ENCODE peak calls at places on chromosomes 3 and 15, in five cellular contexts. J is H1, K is K562, U is HepG2, F is GM12878. I is an unnamed sample.

GRCh38 chr3:149971403-149972075 is 844 bp upstream of the PFN2 start:
- DNase-seq in J (no peak), K (no peak), U (peak), F (no peak), I (peak)

GRCh38 chr15:75779504-75779903 is 63.7 kb upstream of the UBE2Q2 start:
- DNase-seq in J (no peak), K (no peak), U (no peak), F (no peak), I (no peak)

GRCh38 chr15:61840090-61840489 is 220.2 kb downstream of the VPS13C start:
- DNase-seq in J (no peak), K (no peak), U (no peak), F (no peak), I (peak)

GRCh38 chr3:60081381-60082095 is 1031.7 kb upstream of the CFAP20DC start:
- DNase-seq in J (no peak), K (no peak), U (no peak), F (peak), I (no peak)

GRCh38 chr15:55407631-55407948 is 569 bp downstream of the CCPG1 start:
- DNase-seq in J (no peak), K (peak), U (no peak), F (no peak), I (no peak)

GRCh38 chr3:12371525-12372140 is 82.8 kb downstream of the PPARG start:
- DNase-seq in J (no peak), K (no peak), U (no peak), F (no peak), I (no peak)

GRCh38 chr15:31360843-31361763 is 34.5 kb downstream of the KLF13 start:
- DNase-seq in J (no peak), K (no peak), U (no peak), F (no peak), I (peak)

GRCh38 chr3:116057403-116058006 is 387.8 kb downstream of the LSAMP start:
- DNase-seq in J (no peak), K (no peak), U (no peak), F (no peak), I (no peak)

GRCh38 chr3:94115482-94115881 is 52.6 kb downstream of the NSUN3 start:
- DNase-seq in J (no peak), K (no peak), U (no peak), F (no peak), I (peak)

GRCh38 chr3:112086857-112087524 is 802 bp downstream of the C3orf52 start:
- DNase-seq in J (no peak), K (peak), U (no peak), F (no peak), I (peak)

GRCh38 chr15:84883916-84884781 is at the start of gene SLC28A1:
- DNase-seq in J (no peak), K (no peak), U (peak), F (no peak), I (no peak)

GRCh38 chr3:97658670-97659285 is 105.8 kb upstream of the ARL6 start:
- DNase-seq in J (no peak), K (peak), U (peak), F (no peak), I (peak)

GRCh38 chr15:95684693-95685115 is 645.8 kb upstream of the NR2F2 start:
- DNase-seq in J (no peak), K (peak), U (no peak), F (no peak), I (no peak)

GRCh38 chr3:195714380-195715011 is 6.3 kb upstream of the MUC20 start:
- DNase-seq in J (no peak), K (peak), U (no peak), F (no peak), I (no peak)

GRCh38 chr3:134017490-134017889 is 12.2 kb downstream of the SLCO2A1 start:
- DNase-seq in J (no peak), K (no peak), U (no peak), F (no peak), I (no peak)

GRCh38 chr3:20066848-20067617 is 26.8 kb downstream of the KAT2B start:
- DNase-seq in J (no peak), K (no peak), U (no peak), F (no peak), I (no peak)

GRCh38 chr3:12961007-12961725 is 112.1 kb downstream of the IQSEC1 start:
- DNase-seq in J (no peak), K (no peak), U (no peak), F (no peak), I (no peak)

GRCh38 chr3:158763421-158763820 is 31.2 kb upstream of the RARRES1 start:
- DNase-seq in J (no peak), K (no peak), U (no peak), F (no peak), I (no peak)

GRCh38 chr3:137988152-137988551 is 21.8 kb upstream of the CLDN18 start:
- DNase-seq in J (no peak), K (no peak), U (peak), F (peak), I (no peak)

GRCh38 chr3:125202197-125202596 is 10.4 kb downstream of the SLC12A8 start:
- DNase-seq in J (no peak), K (no peak), U (no peak), F (no peak), I (peak)

GRCh38 chr3:24886511-24886910 is 391.9 kb upstream of the THRB start:
- DNase-seq in J (no peak), K (no peak), U (no peak), F (no peak), I (peak)

GRCh38 chr15:71784719-71785118 is 25.6 kb upstream of the NR2E3 start:
- DNase-seq in J (no peak), K (peak), U (no peak), F (no peak), I (peak)

GRCh38 chr3:149592758-149593240 is 65.0 kb downstream of the WWTR1 start:
- DNase-seq in J (no peak), K (no peak), U (no peak), F (no peak), I (no peak)

GRCh38 chr15:63522143-63522531 is 17.7 kb downstream of the USP3 start:
- DNase-seq in J (no peak), K (no peak), U (no peak), F (no peak), I (no peak)

GRCh38 chr3:171358171-171358890 is 101.9 kb downstream of the TNIK start:
- DNase-seq in J (no peak), K (no peak), U (no peak), F (no peak), I (no peak)

GRCh38 chr3:140292684-140293083 is 357.7 kb downstream of the CLSTN2 start:
- DNase-seq in J (no peak), K (no peak), U (no peak), F (no peak), I (no peak)

GRCh38 chr15:87706001-87706400 is 550.5 kb downstream of the NTRK3 start:
- DNase-seq in J (no peak), K (no peak), U (no peak), F (no peak), I (no peak)

GRCh38 chr15:96540283-96540682 is 209.8 kb downstream of the NR2F2 start:
- DNase-seq in J (no peak), K (no peak), U (no peak), F (no peak), I (no peak)

GRCh38 chr15:90004252-90004651 is 3.1 kb downstream of the ZNF710 start:
- DNase-seq in J (no peak), K (no peak), U (no peak), F (no peak), I (no peak)

GRCh38 chr3:69809076-69809835 is 70.0 kb downstream of the MITF start:
- DNase-seq in J (no peak), K (no peak), U (no peak), F (no peak), I (no peak)

DNA sequence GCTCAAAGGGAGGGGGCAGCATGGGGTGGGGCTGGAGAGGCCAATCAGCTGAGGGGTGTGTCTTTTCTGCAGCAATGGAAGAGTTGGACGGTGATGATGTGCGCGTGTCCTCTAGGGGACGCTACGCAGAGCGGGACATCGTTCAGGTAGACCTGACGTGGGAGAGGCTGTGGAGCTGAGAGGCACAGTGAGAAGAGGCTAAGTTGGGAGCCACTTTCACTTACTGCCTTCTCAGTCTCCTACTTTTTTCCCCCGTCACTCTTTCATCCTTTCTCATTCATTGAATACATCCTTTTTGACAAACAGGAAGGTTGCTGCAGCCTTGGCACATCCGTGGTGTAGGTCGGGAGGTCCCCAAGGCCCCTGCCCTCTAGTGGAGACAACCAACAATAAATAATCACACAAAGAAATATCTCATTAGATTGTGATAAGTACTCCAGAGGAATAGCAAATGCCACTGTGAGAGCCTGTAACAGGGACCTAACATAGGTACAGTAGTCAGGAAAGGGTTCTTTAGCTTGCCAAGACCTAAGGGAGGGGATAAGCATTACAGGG is 4.4 kb upstream of the BRPF1 start:
- DNase-seq in J (peak), K (peak), U (peak), F (no peak), I (peak)
- H3K4me3 ChIP-seq in J (peak), K (peak), U (no peak), F (no peak), I (peak)

GRCh38 chr15:40762919-40763800 is 708 bp upstream of the GCHFR start:
- DNase-seq in J (no peak), K (peak), U (peak), F (no peak), I (peak)
- TF ChIP-seq CREB1 in J (no peak), K (peak), U (no peak), F (no peak), I (no peak)

GRCh38 chr3:3800076-3800448 is 831 bp downstream of the LRRN1 start:
- DNase-seq in J (no peak), K (no peak), U (no peak), F (no peak), I (peak)
- H2AFZ ChIP-seq in J (no peak), K (no peak), U (no peak), F (no peak), I (no peak)

GRCh38 chr3:63937661-63938651 is 25.8 kb upstream of the SCAANT1 start:
- DNase-seq in J (no peak), K (no peak), U (peak), F (peak), I (peak)
- H3K4me3 ChIP-seq in J (no peak), K (no peak), U (no peak), F (peak), I (no peak)

GRCh38 chr15:28098360-28098765 is 752 bp downstream of the OCA2 start:
- DNase-seq in J (no peak), K (no peak), U (no peak), F (no peak), I (no peak)

GRCh38 chr15:28100516-28101195 is 1.5 kb upstream of the OCA2 start:
- DNase-seq in J (no peak), K (no peak), U (no peak), F (no peak), I (no peak)

GRCh38 chr15:28097656-28098359 is 1.3 kb downstream of the OCA2 start:
- DNase-seq in J (no peak), K (no peak), U (no peak), F (no peak), I (no peak)

GRCh38 chr15:28099555-28100140 is 533 bp upstream of the OCA2 start:
- DNase-seq in J (no peak), K (no peak), U (no peak), F (no peak), I (no peak)

GRCh38 chr15:28098766-28099554 is at the start of gene OCA2:
- DNase-seq in J (no peak), K (peak), U (peak), F (no peak), I (peak)
- TF ChIP-seq CREB1 in J (no peak), K (no peak), U (no peak), F (no peak), I (peak)

GRCh38 chr15:26967719-26968269 is 3.2 kb upstream of the GABRG3 start:
- DNase-seq in J (no peak), K (no peak), U (no peak), F (no peak), I (peak)
- H2AFZ ChIP-seq in J (peak), K (no peak), U (no peak), F (no peak), I (peak)

DNA sequence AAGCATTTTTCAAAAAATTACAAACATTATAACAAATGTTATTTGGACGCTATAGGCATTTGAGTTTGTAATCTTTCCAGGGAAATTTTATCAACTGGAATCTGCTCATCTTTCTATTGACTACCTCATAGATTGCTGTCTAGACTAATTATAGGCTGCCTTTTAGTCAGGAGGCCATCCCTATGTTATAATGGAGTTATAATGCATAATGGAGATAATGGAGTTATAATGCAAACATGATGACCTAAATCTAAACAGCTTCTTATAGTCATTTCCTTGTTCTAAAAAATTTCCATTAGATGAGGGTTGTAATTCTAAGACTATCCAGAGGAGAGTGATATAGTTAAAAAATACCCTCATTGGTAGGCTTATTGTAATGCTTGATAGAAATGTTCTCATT is 226.4 kb downstream of the SI start:
- DNase-seq in J (no peak), K (no peak), U (no peak), F (no peak), I (no peak)
- H3K4me3 ChIP-seq in J (no peak), K (no peak), U (no peak), F (no peak), I (no peak)

GRCh38 chr3:186096295-186096694 is 12.6 kb downstream of the ETV5 start:
- DNase-seq in J (no peak), K (no peak), U (no peak), F (no peak), I (no peak)

GRCh38 chr3:186097663-186098451 is 11.0 kb downstream of the ETV5 start:
- DNase-seq in J (no peak), K (peak), U (peak), F (no peak), I (peak)

GRCh38 chr3:186097317-186097662 is 11.6 kb downstream of the ETV5 start:
- DNase-seq in J (no peak), K (no peak), U (no peak), F (no peak), I (no peak)

GRCh38 chr3:186098740-186099139 is 10.1 kb downstream of the ETV5 start:
- DNase-seq in J (no peak), K (no peak), U (no peak), F (no peak), I (no peak)

GRCh38 chr3:186099178-186099577 is 9.7 kb downstream of the ETV5 start:
- DNase-seq in J (no peak), K (no peak), U (no peak), F (no peak), I (no peak)
- TF ChIP-seq CREB1 in J (no peak), K (no peak), U (no peak), F (no peak), I (no peak)